ENCODE peak calls at places on chromosomes 4 and X, in eight cellular contexts. S is psoas muscle, Q is OCI-LY7, J is ovary, G is dorsolateral prefrontal cortex, C is AG04450, B is uterus, H is fibroblast of lung. I is an unnamed sample.

GRCh38 chr4:5066101-5066500 is 14.8 kb downstream of the STK32B start:
- DNase-seq in G (no peak), J (no peak), Q (no peak), B (no peak), H (no peak), C (no peak), S (no peak), I (no peak)

GRCh38 chr4:158778065-158778711 is 9.4 kb downstream of the FNIP2 start:
- DNase-seq in S (no peak), J (no peak), Q (peak), B (no peak), G (no peak), H (no peak), C (no peak), I (no peak)

GRCh38 chrX:30153881-30154260 is 61.5 kb upstream of the MAGEB2 start:
- DNase-seq in B (no peak), H (no peak), J (no peak), C (no peak), G (no peak), Q (no peak), S (no peak), I (no peak)

GRCh38 chr4:147824884-147825283 is 93.0 kb downstream of the ARHGAP10 start:
- DNase-seq in G (no peak), Q (no peak), S (no peak), J (no peak), H (no peak), C (no peak), B (no peak), I (no peak)

GRCh38 chr4:2761035-2761923 is 5.1 kb upstream of the TNIP2 start:
- DNase-seq in S (no peak), G (no peak), B (no peak), J (no peak), C (no peak), Q (no peak), H (no peak), I (peak)

GRCh38 chr4:4990857-4991540 is 28.3 kb downstream of the CYTL1 start:
- DNase-seq in G (no peak), C (no peak), B (peak), Q (no peak), J (peak), S (peak), H (peak), I (peak)

GRCh38 chr4:38804654-38805295 is at the start of gene TLR1:
- DNase-seq in G (no peak), J (no peak), B (no peak), Q (peak), S (no peak), C (no peak), H (peak), I (no peak)

GRCh38 chr4:82811838-82812672 is 13.5 kb upstream of the SCD5 start:
- DNase-seq in G (no peak), H (peak), J (no peak), Q (no peak), S (no peak), B (no peak), C (no peak), I (no peak)

GRCh38 chr4:163544407-163545038 is 50.0 kb downstream of the TMA16 start:
- DNase-seq in B (peak), Q (peak), G (peak), C (no peak), H (peak), J (no peak), S (peak), I (no peak)

GRCh38 chr4:122914292-122914904 is 8.0 kb downstream of the NUDT6 start:
- DNase-seq in S (no peak), J (no peak), C (peak), G (no peak), H (peak), Q (peak), B (no peak), I (no peak)

GRCh38 chrX:21700289-21700688 is 42.2 kb upstream of the KLHL34 start:
- DNase-seq in S (no peak), H (no peak), J (no peak), C (no peak), Q (no peak), B (no peak), G (no peak), I (no peak)

GRCh38 chr4:101232074-101232776 is 115.1 kb downstream of the PPP3CA start:
- DNase-seq in S (peak), B (no peak), J (no peak), Q (no peak), C (no peak), G (no peak), H (peak), I (no peak)

GRCh38 chr4:12729384-12729783 is 754.8 kb downstream of the RAB28 start:
- DNase-seq in C (no peak), B (no peak), Q (peak), S (no peak), G (no peak), J (no peak), H (peak), I (no peak)

GRCh38 chr4:25144870-25145481 is 15.3 kb downstream of the SEPSECS start:
- DNase-seq in B (no peak), C (no peak), J (no peak), G (no peak), H (peak), Q (peak), S (no peak), I (no peak)

GRCh38 chr4:24489870-24490269 is 94.5 kb downstream of the DHX15 start:
- DNase-seq in H (peak), S (peak), C (no peak), G (no peak), J (no peak), Q (no peak), B (no peak), I (no peak)

GRCh38 chr4:159547645-159548308 is 444.9 kb downstream of the RAPGEF2 start:
- DNase-seq in Q (no peak), C (no peak), H (no peak), B (no peak), S (no peak), G (no peak), J (no peak), I (no peak)

GRCh38 chrX:9851890-9852289 is 65.7 kb downstream of the SHROOM2 start:
- DNase-seq in Q (no peak), S (no peak), H (no peak), G (no peak), B (no peak), C (no peak), J (no peak), I (no peak)

GRCh38 chrX:45771560-45772340 is 571.1 kb upstream of the DIPK2B start:
- DNase-seq in J (no peak), H (peak), S (no peak), Q (no peak), G (no peak), B (no peak), C (peak), I (no peak)

GRCh38 chr4:76420311-76420710 is 630 bp downstream of the CCDC158 start:
- DNase-seq in J (no peak), Q (no peak), S (no peak), C (no peak), B (no peak), H (peak), G (no peak), I (no peak)

GRCh38 chr4:76426272-76426671 is 5.3 kb upstream of the CCDC158 start:
- DNase-seq in S (no peak), Q (no peak), G (no peak), B (no peak), J (no peak), H (no peak), C (no peak), I (no peak)

DNA sequence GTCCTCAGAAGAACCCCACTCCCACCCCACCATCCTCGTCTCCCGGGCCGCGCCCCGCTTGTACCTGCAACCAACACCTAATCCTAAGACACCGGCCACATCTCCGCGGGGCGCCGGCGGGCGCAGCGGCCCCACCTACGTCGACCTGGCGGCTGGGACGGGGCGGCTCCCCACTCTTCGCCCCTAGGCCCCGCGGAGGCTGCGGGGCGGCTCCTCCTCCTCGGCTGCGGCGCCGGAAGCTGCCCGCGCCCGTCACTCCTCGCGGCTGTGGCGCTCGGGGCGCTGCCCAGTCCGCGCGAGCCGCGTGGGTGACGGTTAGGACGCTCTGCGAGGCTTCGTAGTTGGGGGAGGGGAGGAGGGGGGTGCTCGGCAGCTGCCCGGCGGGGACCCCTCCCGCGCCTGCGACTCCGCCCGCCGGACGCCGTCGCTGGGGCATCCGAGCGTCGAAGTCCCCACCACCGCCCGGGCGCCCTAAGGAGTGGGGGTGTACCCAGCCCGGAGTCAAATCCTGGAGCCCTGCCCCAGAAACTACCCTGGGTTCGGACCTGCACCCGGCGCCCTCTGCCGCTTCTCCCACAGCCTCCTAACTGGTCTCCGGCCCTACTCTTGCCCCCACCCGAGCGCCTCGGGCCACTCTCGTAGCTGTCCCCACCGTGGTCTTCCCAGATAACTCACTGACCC is at the start of gene CCDC158:
- DNase-seq in C (no peak), Q (no peak), G (no peak), H (peak), B (no peak), J (no peak), S (peak), I (no peak)
- H3K4me3 ChIP-seq in C (peak), Q (no peak), G (peak), H (peak), B (peak), J (peak), S (peak), I (peak)

GRCh38 chr4:41432889-41433288 is 105.1 kb upstream of the LIMCH1 start:
- DNase-seq in S (no peak), G (no peak), H (peak), C (no peak), J (no peak), B (no peak), Q (no peak), I (no peak)

GRCh38 chr4:41428205-41428940 is 109.6 kb upstream of the LIMCH1 start:
- DNase-seq in H (no peak), Q (no peak), S (no peak), C (no peak), G (no peak), B (no peak), J (no peak), I (no peak)

GRCh38 chr4:41428941-41429669 is 108.9 kb upstream of the LIMCH1 start:
- DNase-seq in S (no peak), B (no peak), J (no peak), Q (no peak), H (no peak), G (no peak), C (no peak), I (no peak)

GRCh38 chr4:41432219-41432618 is 105.7 kb upstream of the LIMCH1 start:
- DNase-seq in G (no peak), Q (no peak), B (no peak), C (no peak), H (no peak), S (no peak), J (no peak), I (no peak)

GRCh38 chr4:41430796-41431195 is 107.2 kb upstream of the LIMCH1 start:
- DNase-seq in C (no peak), Q (no peak), H (no peak), B (no peak), G (no peak), J (no peak), S (no peak), I (no peak)
- H3K27ac ChIP-seq in C (no peak), Q (no peak), H (no peak), B (no peak), G (peak), J (no peak), S (peak), I (peak)

GRCh38 chr4:15848191-15848842 is 70.2 kb downstream of the CD38 start:
- DNase-seq in J (no peak), H (no peak), S (no peak), B (no peak), Q (no peak), C (no peak), G (no peak), I (no peak)
- TF ChIP-seq CTCF in J (no peak), H (no peak), S (no peak), B (no peak), Q (peak), C (no peak), G (no peak), I (no peak)

DNA sequence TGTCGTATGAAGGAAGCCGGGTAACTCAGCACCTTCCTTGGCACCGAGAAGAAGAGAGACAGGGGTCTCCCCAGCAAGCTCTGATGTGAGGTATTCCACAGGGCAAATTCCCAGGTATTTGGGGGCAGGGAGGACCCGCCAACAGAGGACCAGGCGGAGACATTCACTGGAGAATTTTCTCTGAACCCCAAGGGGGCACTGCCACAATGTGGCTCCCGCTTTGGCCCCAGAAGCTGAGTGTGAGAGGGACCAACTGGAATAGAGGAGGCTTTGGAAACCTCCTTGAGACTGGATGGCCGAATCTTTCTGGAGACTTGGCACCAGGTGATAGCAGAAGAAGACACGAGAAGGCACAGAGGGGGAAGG is 735 bp upstream of the GABRE start:
- DNase-seq in J (no peak), H (no peak), B (no peak), C (no peak), S (no peak), Q (no peak), G (no peak), I (no peak)
- H3K4me3 ChIP-seq in J (no peak), H (no peak), B (no peak), C (no peak), S (peak), Q (no peak), G (no peak), I (peak)

GRCh38 chr4:54091637-54092404 is 8.1 kb upstream of the GSX2 start:
- DNase-seq in C (no peak), G (peak), B (peak), J (peak), S (peak), H (peak), Q (peak), I (no peak)
- H3K27ac ChIP-seq in C (no peak), G (peak), B (no peak), J (no peak), S (peak), H (no peak), Q (no peak), I (peak)

DNA sequence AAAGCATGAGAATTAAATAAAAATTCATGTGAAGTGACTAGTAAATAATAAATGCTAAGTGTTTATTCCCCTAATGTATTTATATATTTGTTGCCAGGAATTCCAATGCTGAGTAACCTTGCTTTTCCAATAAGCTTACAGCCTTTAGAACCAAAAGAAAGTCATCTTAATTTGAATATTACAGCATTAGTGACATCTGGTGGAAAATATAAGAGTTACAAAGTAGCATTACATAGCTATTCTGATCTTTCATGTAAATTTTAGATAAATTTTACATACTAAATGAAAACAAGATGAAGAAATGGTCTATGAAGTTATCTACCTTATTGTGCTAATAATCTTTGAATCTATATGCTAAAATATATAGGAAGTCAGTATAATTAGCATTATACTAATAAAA is 10.4 kb downstream of the MAD2L1 start:
- DNase-seq in B (no peak), S (no peak), C (no peak), H (peak), G (no peak), J (no peak), Q (no peak), I (no peak)
- TF ChIP-seq CTCF in B (no peak), S (peak), C (peak), H (peak), G (no peak), J (no peak), Q (peak), I (no peak)

DNA sequence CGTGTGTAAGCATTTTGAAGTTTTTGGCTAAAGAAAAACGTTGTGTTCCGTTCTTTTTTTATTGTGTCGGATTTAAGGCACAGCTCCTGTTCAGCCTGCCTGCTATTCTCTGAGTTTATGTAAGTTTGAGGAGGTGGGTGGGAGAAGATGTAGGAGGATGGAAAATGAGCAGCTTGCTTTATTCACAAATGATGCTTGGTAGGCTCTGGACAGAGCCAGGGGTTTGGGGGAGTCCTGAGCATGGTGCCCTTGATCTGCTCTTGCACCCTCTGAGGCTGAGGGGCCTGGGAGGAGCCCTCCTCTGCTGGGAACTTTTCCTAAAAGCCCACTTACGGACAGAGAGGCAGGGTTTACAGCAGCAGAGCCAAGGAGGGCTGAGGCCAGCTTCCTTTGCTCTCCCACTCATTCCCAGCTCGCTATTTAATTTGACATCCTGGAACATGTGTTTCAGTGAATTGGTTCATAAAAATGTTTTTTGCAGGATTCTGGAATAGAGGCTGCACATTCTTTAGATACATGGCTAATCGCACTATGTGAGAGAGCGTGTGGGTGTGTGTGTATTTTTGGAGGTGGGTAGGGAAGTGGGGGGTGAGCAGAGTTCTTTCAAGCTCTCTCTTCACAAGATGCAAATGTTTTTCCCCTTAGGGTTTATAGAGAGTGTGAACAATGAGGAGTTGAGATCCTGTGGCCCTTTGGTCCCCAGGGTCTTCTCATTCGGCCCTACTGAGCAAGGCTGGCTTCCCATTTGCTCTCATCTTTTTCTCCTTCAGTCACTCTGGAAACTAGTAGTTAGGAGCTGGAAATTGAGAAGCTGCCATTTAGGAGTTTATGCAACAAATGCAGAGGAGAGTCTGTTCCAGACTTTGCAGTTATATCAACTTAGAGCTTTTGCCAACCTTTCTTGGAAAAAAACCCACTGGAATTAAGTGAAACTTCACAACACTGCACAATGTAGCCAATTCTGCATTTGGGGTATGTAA is 32.1 kb downstream of the TMEM131L start:
- DNase-seq in C (peak), B (no peak), J (peak), S (no peak), H (peak), Q (peak), G (no peak), I (no peak)
- H3K4me3 ChIP-seq in C (peak), B (no peak), J (no peak), S (peak), H (no peak), Q (peak), G (no peak), I (peak)

GRCh38 chr4:7909966-7910720 is 29.5 kb downstream of the AFAP1 start:
- DNase-seq in S (no peak), G (no peak), J (no peak), Q (no peak), B (peak), C (no peak), H (peak), I (no peak)
- H3K27ac ChIP-seq in S (no peak), G (peak), J (no peak), Q (no peak), B (peak), C (peak), H (peak), I (peak)

GRCh38 chr4:165994706-165995105 is 121.7 kb downstream of the TLL1 start:
- DNase-seq in Q (no peak), G (no peak), C (no peak), S (no peak), H (no peak), J (no peak), B (no peak), I (no peak)
- TF ChIP-seq CTCF in Q (no peak), G (no peak), C (no peak), S (no peak), H (no peak), J (no peak), B (no peak), I (no peak)

DNA sequence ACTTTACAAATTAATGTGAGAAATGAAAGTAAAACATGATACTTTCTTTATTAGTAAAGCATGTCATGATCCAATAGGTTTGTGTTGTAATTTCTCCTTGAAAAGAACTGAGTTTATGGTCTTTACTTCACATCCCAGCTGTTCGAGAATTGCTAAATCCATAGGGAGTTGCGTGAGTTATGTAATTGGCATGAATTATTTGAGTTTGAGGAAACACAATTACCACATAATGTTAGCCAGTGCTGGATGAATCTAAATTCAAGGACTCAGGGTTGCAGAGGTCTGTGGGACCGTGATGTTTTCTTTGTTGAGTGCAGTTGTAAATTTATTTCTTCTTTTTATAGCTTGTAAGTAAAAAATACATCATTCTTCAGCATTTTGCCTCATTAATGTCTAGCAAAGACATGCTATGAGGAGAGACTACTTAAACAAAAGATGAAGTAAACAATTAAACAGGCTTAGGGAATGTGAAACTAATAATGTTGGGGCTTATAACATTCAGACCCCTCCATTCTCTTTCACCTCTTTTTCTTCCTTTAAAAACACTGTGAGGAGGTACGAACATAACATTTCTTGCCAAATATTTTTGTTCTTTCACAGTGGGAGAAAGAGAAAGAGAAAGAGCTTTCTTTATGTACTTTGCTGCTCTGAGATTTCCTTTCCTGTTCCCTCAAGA is 159.7 kb upstream of the ANK2 start:
- DNase-seq in H (peak), C (no peak), S (no peak), B (peak), Q (no peak), G (no peak), J (no peak), I (no peak)
- H3K4me3 ChIP-seq in H (peak), C (no peak), S (peak), B (peak), Q (no peak), G (peak), J (peak), I (peak)